ENCODE peak calls at places on chromosomes 13 and 19, in ten cellular contexts. S is posterior cingulate gyrus; H is right cardiac atrium; W is endothelial cell; R is T-cell; C is hypothalamus; F is ureter; O is coronary artery; B is stimulated activated CD4-positive, alpha-beta T cell treated with anti-CD3 and anti-CD28 coated beads, Interleukin-2, amount 100 ng/mL, for 48 hours; U is lower leg skin. I is an unnamed sample.

GRCh38 chr13:26168276-26168814 is 53.8 kb downstream of the RNF6 start:
- DNase-seq in O (no peak), F (no peak), H (no peak), W (no peak), U (no peak), R (no peak), S (no peak), C (no peak), B (no peak), I (no peak)

GRCh38 chr13:79423801-79424642 is 18.0 kb upstream of the RBM26 start:
- DNase-seq in O (no peak), H (no peak), S (no peak), R (no peak), F (no peak), U (no peak), C (no peak), W (no peak), B (no peak), I (no peak)

GRCh38 chr13:37109080-37109678 is 3.7 kb upstream of the CSNK1A1L start:
- DNase-seq in O (no peak), B (no peak), H (no peak), C (no peak), F (no peak), W (peak; percentile 30), R (no peak), S (no peak), U (no peak), I (no peak)

GRCh38 chr19:54489766-54490165 is 12.9 kb upstream of the LAIR2 start:
- DNase-seq in U (no peak), S (no peak), B (no peak), O (no peak), H (no peak), C (no peak), W (no peak), F (no peak), R (no peak), I (no peak)

GRCh38 chr19:15252398-15253018 is 20.3 kb upstream of the EPHX3 start:
- DNase-seq in F (no peak), B (no peak), W (peak; percentile 32), S (no peak), H (no peak), U (no peak), R (no peak), C (no peak), O (peak; percentile 89), I (no peak)

GRCh38 chr13:102638741-102639140 is 42.0 kb downstream of the TPP2 start:
- DNase-seq in B (no peak), W (no peak), R (no peak), F (no peak), C (no peak), H (no peak), U (no peak), O (no peak), S (no peak), I (no peak)

GRCh38 chr13:76597868-76598267 is 288.3 kb downstream of the KCTD12 start:
- DNase-seq in W (no peak), H (no peak), B (no peak), U (no peak), O (no peak), F (no peak), C (no peak), S (no peak), R (no peak), I (no peak)

GRCh38 chr19:5913739-5914357 is at the start of gene CAPS:
- DNase-seq in C (no peak), W (no peak), B (no peak), S (no peak), H (peak; percentile 71), R (no peak), F (peak; percentile 85), U (peak; percentile 91), O (no peak), I (no peak)

GRCh38 chr19:48918801-48919247 is 14.7 kb upstream of the DHDH start:
- DNase-seq in S (no peak), U (no peak), H (no peak), R (no peak), C (no peak), O (no peak), W (peak; percentile 40), F (no peak), B (no peak), I (no peak)

I was measured in CD8-positive, alpha-beta T cell.